ENCODE peak calls at places on chromosome 19, in ten cellular contexts. Y is fibroblast of lung; U is cardiac muscle cell; H is tibial artery; Q is uterus; S is CD8-positive, alpha-beta T cell; W is HCT116; K is trophoblast cell; O is suprapubic skin; E is hepatocyte. L is an unnamed sample. For H3K4me1, the result is how much of the 10 kb centered on the place peaks cover.

GRCh38 chr19:6362351-6362801 is 1.0 kb downstream of the CLPP start:
- DNase-seq in Y (no peak), U (no peak), H (no peak), Q (no peak), S (peak), W (no peak), K (no peak), O (no peak), E (no peak), L (no peak)

GRCh38 chr19:1225451-1226226 is 12.2 kb downstream of the CBARP start:
- DNase-seq in Y (no peak), U (no peak), H (no peak), Q (no peak), S (no peak), W (no peak), K (no peak), O (no peak), E (no peak), L (no peak)

GRCh38 chr19:10290439-10290875 is 705 bp downstream of the ICAM5 start:
- DNase-seq in Y (no peak), U (peak), H (no peak), Q (no peak), S (no peak), W (no peak), K (no peak), O (no peak), E (no peak), L (no peak)

GRCh38 chr19:28332351-28332750 is 880.6 kb downstream of the UQCRFS1 start:
- DNase-seq in Y (no peak), U (no peak), H (no peak), Q (no peak), S (no peak), W (no peak), K (no peak), O (no peak), E (no peak), L (no peak)

GRCh38 chr19:35468637-35469036 is 20.6 kb downstream of the FFAR2 start:
- DNase-seq in Y (no peak), U (peak), H (no peak), Q (no peak), S (peak), W (peak), K (no peak), O (no peak), E (peak), L (peak)

GRCh38 chr19:28934626-28935025 is 278.3 kb downstream of the UQCRFS1 start:
- DNase-seq in Y (no peak), U (no peak), H (no peak), Q (no peak), S (no peak), W (no peak), K (no peak), O (no peak), E (no peak), L (no peak)

GRCh38 chr19:10975374-10976036 is 14.7 kb downstream of the SMARCA4 start:
- DNase-seq in Y (peak), U (no peak), H (peak), Q (peak), S (no peak), W (no peak), K (no peak), O (no peak), E (peak), L (peak)

GRCh38 chr19:8731428-8732169 is 10.2 kb downstream of the OR2Z1 start:
- DNase-seq in Y (no peak), U (no peak), H (no peak), Q (no peak), S (no peak), W (no peak), K (no peak), O (no peak), E (no peak), L (no peak)

GRCh38 chr19:6267552-6268381 is 12.0 kb downstream of the MLLT1 start:
- DNase-seq in Y (peak), U (no peak), H (no peak), Q (no peak), S (no peak), W (no peak), K (no peak), O (no peak), E (no peak), L (no peak)

GRCh38 chr19:41688098-41688497 is at the start of gene CEACAM7:
- DNase-seq in Y (no peak), U (no peak), H (no peak), Q (no peak), S (no peak), W (no peak), K (no peak), O (no peak), E (no peak), L (no peak)

GRCh38 chr19:10516671-10517286 is 468 bp downstream of the S1PR5 start:
- DNase-seq in Y (no peak), U (no peak), H (no peak), Q (no peak), S (no peak), W (no peak), K (no peak), O (no peak), E (no peak), L (no peak)

GRCh38 chr19:9857076-9857721 is 22.1 kb downstream of the PIN1 start:
- DNase-seq in Y (no peak), U (no peak), H (no peak), Q (no peak), S (no peak), W (no peak), K (no peak), O (no peak), E (no peak), L (no peak)

GRCh38 chr19:35571406-35571965 is 8.0 kb upstream of the ATP4A start:
- DNase-seq in Y (no peak), U (no peak), H (no peak), Q (no peak), S (no peak), W (no peak), K (no peak), O (no peak), E (no peak), L (no peak)

GRCh38 chr19:11164879-11165406 is 9.4 kb upstream of the SPC24 start:
- DNase-seq in Y (peak), U (no peak), H (peak), Q (peak), S (no peak), W (no peak), K (no peak), O (peak), E (peak), L (peak)

GRCh38 chr19:55647732-55648656 is at the start of gene CCDC106:
- DNase-seq in Y (peak), U (peak), H (peak), Q (peak), S (peak), W (no peak), K (no peak), O (no peak), E (peak), L (peak)

GRCh38 chr19:29524912-29525870 is 603 bp upstream of the VSTM2B start:
- DNase-seq in Y (no peak), U (no peak), H (no peak), Q (no peak), S (no peak), W (no peak), K (no peak), O (no peak), E (no peak), L (peak)

GRCh38 chr19:6378036-6378435 is 2.3 kb upstream of the PSPN start:
- DNase-seq in Y (peak), U (no peak), H (no peak), Q (peak), S (no peak), W (no peak), K (peak), O (no peak), E (peak), L (no peak)

GRCh38 chr19:45446295-45446694 is 21.5 kb upstream of the FOSB start:
- DNase-seq in Y (peak), U (no peak), H (no peak), Q (no peak), S (no peak), W (no peak), K (no peak), O (no peak), E (peak), L (no peak)

GRCh38 chr19:54209058-54209747 is 8.5 kb downstream of the RPS9 start:
- DNase-seq in Y (peak), U (no peak), H (no peak), Q (no peak), S (no peak), W (no peak), K (peak), O (no peak), E (peak), L (no peak)

GRCh38 chr19:10471909-10472308 is 31.2 kb downstream of the KEAP1 start:
- DNase-seq in Y (peak), U (peak), H (no peak), Q (no peak), S (no peak), W (no peak), K (no peak), O (no peak), E (peak), L (no peak)

GRCh38 chr19:35013047-35013819 is 13.1 kb downstream of the GRAMD1A start:
- DNase-seq in Y (peak), U (peak), H (peak), Q (peak), S (peak), W (no peak), K (peak), O (peak), E (peak), L (peak)

GRCh38 chr19:47156861-47157454 is 26.3 kb downstream of the SAE1 start:
- DNase-seq in Y (peak), U (no peak), H (no peak), Q (no peak), S (no peak), W (no peak), K (no peak), O (no peak), E (no peak), L (no peak)

GRCh38 chr19:54473983-54474382 is 887 bp upstream of the CDC42EP5 start:
- DNase-seq in Y (no peak), U (no peak), H (no peak), Q (no peak), S (no peak), W (no peak), K (no peak), O (peak), E (no peak), L (no peak)

GRCh38 chr19:48685583-48685982 is 10.2 kb upstream of the FUT2 start:
- DNase-seq in Y (no peak), U (no peak), H (no peak), Q (no peak), S (no peak), W (no peak), K (peak), O (no peak), E (peak), L (no peak)

GRCh38 chr19:1104452-1105216 is 840 bp downstream of the GPX4 start:
- DNase-seq in Y (peak), U (peak), H (peak), Q (peak), S (peak), W (no peak), K (peak), O (no peak), E (peak), L (peak)

GRCh38 chr19:43526884-43527859 is at the start of gene ETHE1:
- DNase-seq in Y (peak), U (peak), H (peak), Q (peak), S (peak), W (no peak), K (peak), O (peak), E (peak), L (peak)
- H3K4me1 ChIP-seq in Y (under half), U (under half), H (under half), Q (under half), S (under half), W (half or more), K (under half), O (half or more), E (under half), L (under half)

GRCh38 chr19:38684862-38685665 is 37.6 kb downstream of the ACTN4 start:
- DNase-seq in Y (no peak), U (no peak), H (no peak), Q (no peak), S (no peak), W (no peak), K (no peak), O (no peak), E (no peak), L (no peak)

GRCh38 chr19:38684078-38684861 is 36.8 kb downstream of the ACTN4 start:
- DNase-seq in Y (peak), U (no peak), H (peak), Q (peak), S (no peak), W (peak), K (peak), O (no peak), E (peak), L (peak)

GRCh38 chr19:38682195-38682867 is 34.9 kb downstream of the ACTN4 start:
- DNase-seq in Y (no peak), U (no peak), H (no peak), Q (no peak), S (no peak), W (no peak), K (no peak), O (no peak), E (no peak), L (no peak)

GRCh38 chr19:38683393-38684077 is 36.1 kb downstream of the ACTN4 start:
- DNase-seq in Y (peak), U (peak), H (peak), Q (peak), S (peak), W (peak), K (peak), O (no peak), E (peak), L (no peak)

GRCh38 chr19:38682872-38683392 is 35.5 kb downstream of the ACTN4 start:
- DNase-seq in Y (no peak), U (no peak), H (no peak), Q (no peak), S (no peak), W (no peak), K (no peak), O (no peak), E (no peak), L (no peak)
- H3K4me1 ChIP-seq in Y (under half), U (under half), H (half or more), Q (under half), S (under half), W (half or more), K (half or more), O (half or more), E (half or more), L (half or more)

GRCh38 chr19:3605770-3606169 is 905 bp downstream of the TBXA2R start:
- DNase-seq in Y (no peak), U (no peak), H (no peak), Q (no peak), S (no peak), W (no peak), K (no peak), O (no peak), E (no peak), L (no peak)
- H3K4me1 ChIP-seq in Y (under half), U (under half), H (half or more), Q (under half), S (under half), W (under half), K (under half), O (half or more), E (under half), L (half or more)

DNA sequence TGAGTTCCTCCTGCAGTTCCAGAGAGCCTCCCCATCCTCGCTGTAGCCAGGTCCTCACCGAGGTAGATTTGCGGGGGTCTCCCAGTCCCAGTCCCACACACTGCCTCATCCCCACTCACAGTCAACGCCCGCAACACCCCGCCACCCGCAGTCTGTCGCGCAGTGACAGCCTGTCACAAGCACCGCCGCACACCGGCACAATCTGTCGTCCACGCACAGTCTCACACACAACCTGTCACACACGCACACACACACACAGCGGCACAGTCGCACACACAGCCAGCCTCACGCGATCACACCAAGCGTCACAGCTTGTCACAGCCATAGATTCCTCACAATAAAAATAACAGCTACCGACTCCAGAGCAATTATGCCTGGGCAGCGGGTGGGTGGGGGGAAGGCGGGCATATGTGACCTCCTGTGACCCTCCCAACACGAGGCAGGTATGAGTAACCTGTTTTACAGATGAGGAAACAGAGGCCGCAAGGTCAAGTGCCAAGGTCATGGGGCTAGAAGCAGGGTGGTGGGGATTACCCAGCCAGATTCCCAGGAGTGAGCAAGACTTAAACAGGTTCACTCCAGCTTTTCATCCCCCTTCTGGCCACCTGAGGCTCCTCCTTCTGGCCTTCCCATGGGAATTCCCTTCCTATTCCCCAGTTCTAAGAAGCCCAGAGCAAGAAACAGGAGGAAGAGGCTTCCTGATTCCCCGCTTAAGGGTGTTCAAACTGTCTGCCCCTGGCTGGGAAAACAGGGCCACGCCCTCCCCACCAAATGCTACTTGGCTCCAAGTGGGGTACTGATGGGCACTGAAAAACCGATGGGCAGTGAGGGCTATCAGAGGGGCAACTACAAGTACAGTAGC is 13.9 kb downstream of the NFIX start:
- DNase-seq in Y (no peak), U (no peak), H (no peak), Q (no peak), S (no peak), W (no peak), K (no peak), O (no peak), E (no peak), L (no peak)
- H3K4me1 ChIP-seq in Y (under half), U (under half), H (half or more), Q (under half), S (under half), W (under half), K (under half), O (half or more), E (under half), L (half or more)

DNA sequence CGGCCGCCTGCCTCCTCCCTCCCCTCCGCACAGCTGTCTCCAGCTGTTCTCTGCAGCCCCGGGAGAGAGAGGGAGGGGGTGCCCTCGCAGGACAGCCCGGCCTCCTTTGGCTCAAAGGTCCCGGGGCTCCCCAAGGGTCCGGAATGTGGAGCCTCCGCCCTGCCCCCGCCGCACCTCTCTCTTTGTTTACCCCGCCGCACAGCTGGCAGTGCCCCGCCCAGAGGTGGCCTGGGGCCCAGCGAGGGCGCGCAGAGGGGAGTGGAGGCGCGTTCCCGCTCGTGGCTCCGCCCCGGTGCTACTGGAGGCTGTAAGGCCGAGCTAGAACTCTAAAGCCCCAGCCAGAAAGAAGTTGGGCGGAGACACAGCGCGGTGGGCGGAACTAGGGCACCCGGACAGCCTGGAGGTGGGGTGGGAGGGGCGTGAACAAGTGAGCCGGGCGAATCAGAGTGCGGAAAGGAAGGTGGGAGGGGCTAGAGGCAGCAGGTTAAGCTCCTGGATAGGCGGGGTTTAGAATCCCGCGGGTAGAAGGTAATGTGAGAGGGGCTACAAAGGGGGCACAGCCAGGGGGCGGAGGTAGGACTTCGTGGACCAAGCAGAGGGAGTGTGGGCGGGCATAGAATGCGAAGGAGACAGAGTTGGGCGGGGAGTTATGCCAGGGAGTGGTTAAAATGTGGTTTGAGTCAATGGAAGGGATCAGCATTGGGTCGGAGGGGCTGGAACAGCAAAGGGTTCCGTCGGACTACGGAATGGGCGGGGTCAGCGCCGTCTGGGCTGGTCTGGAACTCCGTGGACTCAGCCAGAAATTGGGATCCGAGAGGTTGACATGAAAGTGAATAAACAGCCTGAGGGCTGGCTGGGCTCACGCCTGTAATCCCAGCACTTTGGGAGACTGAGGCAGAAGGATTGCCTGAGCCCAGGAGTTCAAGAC is 2.8 kb downstream of the LTBP4 start:
- DNase-seq in Y (peak), U (peak), H (peak), Q (peak), S (peak), W (peak), K (peak), O (peak), E (peak), L (peak)
- H3K4me1 ChIP-seq in Y (under half), U (under half), H (half or more), Q (under half), S (half or more), W (half or more), K (under half), O (half or more), E (under half), L (half or more)

GRCh38 chr19:39160523-39160861 is 34.9 kb downstream of the PAK4 start:
- DNase-seq in Y (peak), U (no peak), H (peak), Q (peak), S (no peak), W (no peak), K (peak), O (no peak), E (peak), L (peak)

GRCh38 chr19:39156891-39157230 is 31.3 kb downstream of the PAK4 start:
- DNase-seq in Y (no peak), U (no peak), H (no peak), Q (no peak), S (no peak), W (no peak), K (no peak), O (no peak), E (no peak), L (no peak)

GRCh38 chr19:39157997-39158389 is 32.4 kb downstream of the PAK4 start:
- DNase-seq in Y (no peak), U (no peak), H (no peak), Q (no peak), S (no peak), W (no peak), K (no peak), O (no peak), E (no peak), L (no peak)

GRCh38 chr19:39157275-39157996 is 31.9 kb downstream of the PAK4 start:
- DNase-seq in Y (peak), U (no peak), H (no peak), Q (no peak), S (no peak), W (no peak), K (no peak), O (no peak), E (no peak), L (no peak)

DNA sequence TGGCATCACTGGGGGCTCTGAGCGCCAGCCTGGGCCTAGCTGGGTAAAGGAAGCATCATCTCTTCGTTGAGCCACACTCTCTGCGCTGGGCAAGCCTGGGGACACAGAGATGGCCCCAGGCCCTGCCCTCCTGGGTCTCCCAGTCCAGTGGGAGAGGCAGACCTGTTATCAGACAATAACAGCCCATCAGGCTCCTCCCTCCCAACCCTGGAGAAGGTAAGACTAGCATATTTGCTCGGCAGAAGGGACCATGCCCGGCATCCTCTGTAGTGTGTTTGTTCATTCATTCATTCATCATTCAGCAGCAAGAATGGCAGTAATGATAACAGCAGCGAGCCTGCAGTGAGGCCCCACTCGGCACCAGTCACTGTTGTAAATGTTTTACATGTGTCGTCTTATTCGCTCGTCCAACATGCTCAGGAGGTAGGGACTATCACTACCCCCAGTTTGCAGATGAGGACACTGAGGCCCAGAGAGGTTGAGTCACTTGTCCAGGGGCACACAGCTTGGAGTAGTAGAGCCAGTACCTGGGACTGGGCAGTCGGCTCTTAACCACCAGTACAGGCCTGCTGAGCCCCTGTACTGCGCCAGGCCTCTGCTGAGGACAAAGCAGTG is 33.2 kb downstream of the PAK4 start:
- DNase-seq in Y (no peak), U (no peak), H (no peak), Q (no peak), S (no peak), W (no peak), K (no peak), O (no peak), E (no peak), L (no peak)
- H3K4me1 ChIP-seq in Y (under half), U (under half), H (under half), Q (under half), S (under half), W (under half), K (under half), O (half or more), E (half or more), L (under half)

GRCh38 chr19:2771786-2772674 is 11.0 kb downstream of the SGTA start:
- DNase-seq in Y (no peak), U (no peak), H (no peak), Q (no peak), S (no peak), W (no peak), K (no peak), O (no peak), E (no peak), L (no peak)
- H3K4me1 ChIP-seq in Y (under half), U (under half), H (under half), Q (under half), S (under half), W (under half), K (under half), O (under half), E (under half), L (half or more)